ENCODE peak calls at places on chromosomes 7 and 10, in five cellular contexts. One of them, this sample, is unnamed.

GRCh38 chr7:128790297-128791037 is 1.3 kb upstream of the CCDC136 start:
- DNase-seq in T-cell: no peak
- DNase-seq in stimulated activated CD4-positive, alpha-beta T cell treated with anti-CD3 and anti-CD28 coated beads, Interleukin-1b, Interleukin-23, amount 100 ng/mL, for 48 hours: no peak
- DNase-seq in activated naive CD8-positive, alpha-beta T cell treated with anti-CD3 and anti-CD28 coated beads for 36 hours: peak; percentile 6
- DNase-seq in cardiac fibroblast: no peak
- DNase-seq in this sample: no peak

GRCh38 chr7:121824276-121824675 is 48.7 kb upstream of the PTPRZ1 start:
- DNase-seq in cardiac fibroblast: no peak
- DNase-seq in T-cell: no peak
- DNase-seq in activated naive CD8-positive, alpha-beta T cell treated with anti-CD3 and anti-CD28 coated beads for 36 hours: no peak
- DNase-seq in stimulated activated CD4-positive, alpha-beta T cell treated with anti-CD3 and anti-CD28 coated beads, Interleukin-1b, Interleukin-23, amount 100 ng/mL, for 48 hours: no peak
- DNase-seq in this sample: no peak

GRCh38 chr7:115827305-115828045 is 203.1 kb downstream of the TFEC start:
- DNase-seq in T-cell: no peak
- DNase-seq in activated naive CD8-positive, alpha-beta T cell treated with anti-CD3 and anti-CD28 coated beads for 36 hours: no peak
- DNase-seq in stimulated activated CD4-positive, alpha-beta T cell treated with anti-CD3 and anti-CD28 coated beads, Interleukin-1b, Interleukin-23, amount 100 ng/mL, for 48 hours: no peak
- DNase-seq in cardiac fibroblast: no peak
- DNase-seq in this sample: no peak

GRCh38 chr7:17640730-17641377 is 299.4 kb downstream of the SNX13 start:
- DNase-seq in T-cell: no peak
- DNase-seq in cardiac fibroblast: peak; percentile 73
- DNase-seq in stimulated activated CD4-positive, alpha-beta T cell treated with anti-CD3 and anti-CD28 coated beads, Interleukin-1b, Interleukin-23, amount 100 ng/mL, for 48 hours: no peak
- DNase-seq in activated naive CD8-positive, alpha-beta T cell treated with anti-CD3 and anti-CD28 coated beads for 36 hours: no peak
- DNase-seq in this sample: no peak

GRCh38 chr7:27096756-27097514 is 1.1 kb upstream of the HOXA1 start:
- DNase-seq in stimulated activated CD4-positive, alpha-beta T cell treated with anti-CD3 and anti-CD28 coated beads, Interleukin-1b, Interleukin-23, amount 100 ng/mL, for 48 hours: no peak
- DNase-seq in activated naive CD8-positive, alpha-beta T cell treated with anti-CD3 and anti-CD28 coated beads for 36 hours: no peak
- DNase-seq in T-cell: no peak
- DNase-seq in cardiac fibroblast: no peak
- DNase-seq in this sample: no peak

GRCh38 chr10:97755718-97756117 is 16.1 kb downstream of the SFRP5 start:
- DNase-seq in cardiac fibroblast: no peak
- DNase-seq in stimulated activated CD4-positive, alpha-beta T cell treated with anti-CD3 and anti-CD28 coated beads, Interleukin-1b, Interleukin-23, amount 100 ng/mL, for 48 hours: no peak
- DNase-seq in T-cell: no peak
- DNase-seq in activated naive CD8-positive, alpha-beta T cell treated with anti-CD3 and anti-CD28 coated beads for 36 hours: no peak
- DNase-seq in this sample: no peak

GRCh38 chr10:7596356-7596755 is 70.4 kb downstream of the ITIH5 start:
- DNase-seq in cardiac fibroblast: no peak
- DNase-seq in T-cell: no peak
- DNase-seq in stimulated activated CD4-positive, alpha-beta T cell treated with anti-CD3 and anti-CD28 coated beads, Interleukin-1b, Interleukin-23, amount 100 ng/mL, for 48 hours: no peak
- DNase-seq in activated naive CD8-positive, alpha-beta T cell treated with anti-CD3 and anti-CD28 coated beads for 36 hours: no peak
- DNase-seq in this sample: no peak

GRCh38 chr10:86511027-86511865 is 10.3 kb downstream of the WAPL start:
- DNase-seq in activated naive CD8-positive, alpha-beta T cell treated with anti-CD3 and anti-CD28 coated beads for 36 hours: no peak
- DNase-seq in stimulated activated CD4-positive, alpha-beta T cell treated with anti-CD3 and anti-CD28 coated beads, Interleukin-1b, Interleukin-23, amount 100 ng/mL, for 48 hours: no peak
- DNase-seq in cardiac fibroblast: no peak
- DNase-seq in T-cell: no peak
- DNase-seq in this sample: no peak

GRCh38 chr7:150954201-150954985 is 23.7 kb downstream of the KCNH2 start:
- DNase-seq in T-cell: no peak
- DNase-seq in activated naive CD8-positive, alpha-beta T cell treated with anti-CD3 and anti-CD28 coated beads for 36 hours: no peak
- DNase-seq in stimulated activated CD4-positive, alpha-beta T cell treated with anti-CD3 and anti-CD28 coated beads, Interleukin-1b, Interleukin-23, amount 100 ng/mL, for 48 hours: no peak
- DNase-seq in cardiac fibroblast: no peak
- DNase-seq in this sample: no peak

GRCh38 chr7:31857178-31857577 is 170.2 kb downstream of the PPP1R17 start:
- DNase-seq in T-cell: no peak
- DNase-seq in activated naive CD8-positive, alpha-beta T cell treated with anti-CD3 and anti-CD28 coated beads for 36 hours: no peak
- DNase-seq in stimulated activated CD4-positive, alpha-beta T cell treated with anti-CD3 and anti-CD28 coated beads, Interleukin-1b, Interleukin-23, amount 100 ng/mL, for 48 hours: no peak
- DNase-seq in cardiac fibroblast: no peak
- DNase-seq in this sample: no peak

GRCh38 chr10:14757394-14757793 is 17.3 kb downstream of the FAM107B start:
- DNase-seq in activated naive CD8-positive, alpha-beta T cell treated with anti-CD3 and anti-CD28 coated beads for 36 hours: no peak
- DNase-seq in cardiac fibroblast: no peak
- DNase-seq in T-cell: no peak
- DNase-seq in stimulated activated CD4-positive, alpha-beta T cell treated with anti-CD3 and anti-CD28 coated beads, Interleukin-1b, Interleukin-23, amount 100 ng/mL, for 48 hours: no peak
- DNase-seq in this sample: no peak

GRCh38 chr10:25952857-25953256 is 18.8 kb downstream of the MYO3A start:
- DNase-seq in stimulated activated CD4-positive, alpha-beta T cell treated with anti-CD3 and anti-CD28 coated beads, Interleukin-1b, Interleukin-23, amount 100 ng/mL, for 48 hours: no peak
- DNase-seq in T-cell: no peak
- DNase-seq in activated naive CD8-positive, alpha-beta T cell treated with anti-CD3 and anti-CD28 coated beads for 36 hours: no peak
- DNase-seq in cardiac fibroblast: no peak
- DNase-seq in this sample: no peak

GRCh38 chr7:44881610-44882009 is 3.7 kb downstream of the PURB start:
- DNase-seq in cardiac fibroblast: peak; percentile 77
- DNase-seq in T-cell: no peak
- DNase-seq in stimulated activated CD4-positive, alpha-beta T cell treated with anti-CD3 and anti-CD28 coated beads, Interleukin-1b, Interleukin-23, amount 100 ng/mL, for 48 hours: no peak
- DNase-seq in activated naive CD8-positive, alpha-beta T cell treated with anti-CD3 and anti-CD28 coated beads for 36 hours: no peak
- DNase-seq in this sample: no peak

GRCh38 chr7:30986331-30986730 is 22.6 kb downstream of the GHRHR start:
- DNase-seq in cardiac fibroblast: no peak
- DNase-seq in activated naive CD8-positive, alpha-beta T cell treated with anti-CD3 and anti-CD28 coated beads for 36 hours: no peak
- DNase-seq in T-cell: no peak
- DNase-seq in stimulated activated CD4-positive, alpha-beta T cell treated with anti-CD3 and anti-CD28 coated beads, Interleukin-1b, Interleukin-23, amount 100 ng/mL, for 48 hours: no peak
- DNase-seq in this sample: no peak

GRCh38 chr7:151787348-151787747 is 89.6 kb downstream of the PRKAG2 start:
- DNase-seq in activated naive CD8-positive, alpha-beta T cell treated with anti-CD3 and anti-CD28 coated beads for 36 hours: no peak
- DNase-seq in cardiac fibroblast: no peak
- DNase-seq in T-cell: no peak
- DNase-seq in stimulated activated CD4-positive, alpha-beta T cell treated with anti-CD3 and anti-CD28 coated beads, Interleukin-1b, Interleukin-23, amount 100 ng/mL, for 48 hours: no peak
- DNase-seq in this sample: no peak

GRCh38 chr7:30164567-30164966 is 29.8 kb downstream of the MTURN start:
- DNase-seq in stimulated activated CD4-positive, alpha-beta T cell treated with anti-CD3 and anti-CD28 coated beads, Interleukin-1b, Interleukin-23, amount 100 ng/mL, for 48 hours: no peak
- DNase-seq in T-cell: no peak
- DNase-seq in cardiac fibroblast: peak; percentile 77
- DNase-seq in activated naive CD8-positive, alpha-beta T cell treated with anti-CD3 and anti-CD28 coated beads for 36 hours: no peak
- DNase-seq in this sample: peak; percentile 68

GRCh38 chr7:116689787-116690186 is 17.8 kb downstream of the MET start:
- DNase-seq in activated naive CD8-positive, alpha-beta T cell treated with anti-CD3 and anti-CD28 coated beads for 36 hours: no peak
- DNase-seq in cardiac fibroblast: peak; percentile 44
- DNase-seq in stimulated activated CD4-positive, alpha-beta T cell treated with anti-CD3 and anti-CD28 coated beads, Interleukin-1b, Interleukin-23, amount 100 ng/mL, for 48 hours: no peak
- DNase-seq in T-cell: no peak
- DNase-seq in this sample: peak; percentile 67

GRCh38 chr7:151115121-151115835 is 29.0 kb downstream of the AGAP3 start:
- DNase-seq in cardiac fibroblast: no peak
- DNase-seq in T-cell: no peak
- DNase-seq in activated naive CD8-positive, alpha-beta T cell treated with anti-CD3 and anti-CD28 coated beads for 36 hours: peak; percentile 68
- DNase-seq in stimulated activated CD4-positive, alpha-beta T cell treated with anti-CD3 and anti-CD28 coated beads, Interleukin-1b, Interleukin-23, amount 100 ng/mL, for 48 hours: no peak
- DNase-seq in this sample: no peak

GRCh38 chr10:47026301-47027107 is 115.3 kb downstream of the PTPN20 start:
- DNase-seq in T-cell: no peak
- DNase-seq in cardiac fibroblast: no peak
- DNase-seq in stimulated activated CD4-positive, alpha-beta T cell treated with anti-CD3 and anti-CD28 coated beads, Interleukin-1b, Interleukin-23, amount 100 ng/mL, for 48 hours: no peak
- DNase-seq in activated naive CD8-positive, alpha-beta T cell treated with anti-CD3 and anti-CD28 coated beads for 36 hours: no peak
- DNase-seq in this sample: no peak

GRCh38 chr10:14560794-14561765 is 213.6 kb downstream of the FAM107B start:
- DNase-seq in cardiac fibroblast: no peak
- DNase-seq in activated naive CD8-positive, alpha-beta T cell treated with anti-CD3 and anti-CD28 coated beads for 36 hours: peak; percentile 41
- DNase-seq in stimulated activated CD4-positive, alpha-beta T cell treated with anti-CD3 and anti-CD28 coated beads, Interleukin-1b, Interleukin-23, amount 100 ng/mL, for 48 hours: peak; percentile 38
- DNase-seq in T-cell: no peak
- DNase-seq in this sample: no peak

GRCh38 chr7:126286317-126286716 is 966.4 kb downstream of the GRM8 start:
- DNase-seq in stimulated activated CD4-positive, alpha-beta T cell treated with anti-CD3 and anti-CD28 coated beads, Interleukin-1b, Interleukin-23, amount 100 ng/mL, for 48 hours: no peak
- DNase-seq in activated naive CD8-positive, alpha-beta T cell treated with anti-CD3 and anti-CD28 coated beads for 36 hours: no peak
- DNase-seq in T-cell: no peak
- DNase-seq in cardiac fibroblast: no peak
- DNase-seq in this sample: no peak

GRCh38 chr7:94087664-94088352 is 83.7 kb upstream of the BET1 start:
- DNase-seq in cardiac fibroblast: peak; percentile 92
- DNase-seq in activated naive CD8-positive, alpha-beta T cell treated with anti-CD3 and anti-CD28 coated beads for 36 hours: peak; percentile 47
- DNase-seq in T-cell: no peak
- DNase-seq in stimulated activated CD4-positive, alpha-beta T cell treated with anti-CD3 and anti-CD28 coated beads, Interleukin-1b, Interleukin-23, amount 100 ng/mL, for 48 hours: peak; percentile 39
- DNase-seq in this sample: peak; percentile 62

GRCh38 chr7:23012797-23013714 is 874 bp downstream of the HYCC1 start:
- DNase-seq in T-cell: no peak
- DNase-seq in cardiac fibroblast: peak; percentile 29
- DNase-seq in activated naive CD8-positive, alpha-beta T cell treated with anti-CD3 and anti-CD28 coated beads for 36 hours: no peak
- DNase-seq in stimulated activated CD4-positive, alpha-beta T cell treated with anti-CD3 and anti-CD28 coated beads, Interleukin-1b, Interleukin-23, amount 100 ng/mL, for 48 hours: no peak
- DNase-seq in this sample: peak; percentile 40

GRCh38 chr7:116242759-116243158 is 32.4 kb downstream of the TES start:
- DNase-seq in stimulated activated CD4-positive, alpha-beta T cell treated with anti-CD3 and anti-CD28 coated beads, Interleukin-1b, Interleukin-23, amount 100 ng/mL, for 48 hours: no peak
- DNase-seq in T-cell: no peak
- DNase-seq in cardiac fibroblast: no peak
- DNase-seq in activated naive CD8-positive, alpha-beta T cell treated with anti-CD3 and anti-CD28 coated beads for 36 hours: no peak
- DNase-seq in this sample: no peak

GRCh38 chr7:134553976-134554375 is 5.1 kb downstream of the AKR1B15 start:
- DNase-seq in stimulated activated CD4-positive, alpha-beta T cell treated with anti-CD3 and anti-CD28 coated beads, Interleukin-1b, Interleukin-23, amount 100 ng/mL, for 48 hours: no peak
- DNase-seq in T-cell: no peak
- DNase-seq in cardiac fibroblast: peak; percentile 21
- DNase-seq in activated naive CD8-positive, alpha-beta T cell treated with anti-CD3 and anti-CD28 coated beads for 36 hours: no peak
- DNase-seq in this sample: no peak

GRCh38 chr10:103759100-103759781 is 96.1 kb downstream of the SH3PXD2A start:
- DNase-seq in T-cell: no peak
- DNase-seq in activated naive CD8-positive, alpha-beta T cell treated with anti-CD3 and anti-CD28 coated beads for 36 hours: peak; percentile 31
- DNase-seq in cardiac fibroblast: peak; percentile 91
- DNase-seq in stimulated activated CD4-positive, alpha-beta T cell treated with anti-CD3 and anti-CD28 coated beads, Interleukin-1b, Interleukin-23, amount 100 ng/mL, for 48 hours: peak; percentile 55
- DNase-seq in this sample: peak; percentile 28

GRCh38 chr7:33788493-33788892 is 116.8 kb upstream of the BMPER start:
- DNase-seq in cardiac fibroblast: no peak
- DNase-seq in T-cell: no peak
- DNase-seq in stimulated activated CD4-positive, alpha-beta T cell treated with anti-CD3 and anti-CD28 coated beads, Interleukin-1b, Interleukin-23, amount 100 ng/mL, for 48 hours: no peak
- DNase-seq in activated naive CD8-positive, alpha-beta T cell treated with anti-CD3 and anti-CD28 coated beads for 36 hours: no peak
- DNase-seq in this sample: no peak

GRCh38 chr10:92131271-92131820 is 159.5 kb downstream of the CPEB3 start:
- DNase-seq in activated naive CD8-positive, alpha-beta T cell treated with anti-CD3 and anti-CD28 coated beads for 36 hours: no peak
- DNase-seq in cardiac fibroblast: peak; percentile 69
- DNase-seq in T-cell: no peak
- DNase-seq in stimulated activated CD4-positive, alpha-beta T cell treated with anti-CD3 and anti-CD28 coated beads, Interleukin-1b, Interleukin-23, amount 100 ng/mL, for 48 hours: no peak
- DNase-seq in this sample: no peak

GRCh38 chr7:131000389-131000788 is 266.4 kb upstream of the KLF14 start:
- DNase-seq in T-cell: no peak
- DNase-seq in stimulated activated CD4-positive, alpha-beta T cell treated with anti-CD3 and anti-CD28 coated beads, Interleukin-1b, Interleukin-23, amount 100 ng/mL, for 48 hours: no peak
- DNase-seq in cardiac fibroblast: no peak
- DNase-seq in activated naive CD8-positive, alpha-beta T cell treated with anti-CD3 and anti-CD28 coated beads for 36 hours: no peak
- DNase-seq in this sample: no peak

GRCh38 chr10:94443052-94443451 is 40.7 kb downstream of the TBC1D12 start:
- DNase-seq in stimulated activated CD4-positive, alpha-beta T cell treated with anti-CD3 and anti-CD28 coated beads, Interleukin-1b, Interleukin-23, amount 100 ng/mL, for 48 hours: no peak
- DNase-seq in activated naive CD8-positive, alpha-beta T cell treated with anti-CD3 and anti-CD28 coated beads for 36 hours: no peak
- DNase-seq in T-cell: no peak
- DNase-seq in cardiac fibroblast: no peak
- DNase-seq in this sample: no peak

GRCh38 chr7:69596723-69597277 is 1.5 kb upstream of the AUTS2 start:
- DNase-seq in cardiac fibroblast: no peak
- DNase-seq in stimulated activated CD4-positive, alpha-beta T cell treated with anti-CD3 and anti-CD28 coated beads, Interleukin-1b, Interleukin-23, amount 100 ng/mL, for 48 hours: no peak
- DNase-seq in activated naive CD8-positive, alpha-beta T cell treated with anti-CD3 and anti-CD28 coated beads for 36 hours: no peak
- DNase-seq in T-cell: no peak
- DNase-seq in this sample: no peak

GRCh38 chr7:47826754-47827153 is 121.5 kb downstream of the PKD1L1 start:
- DNase-seq in stimulated activated CD4-positive, alpha-beta T cell treated with anti-CD3 and anti-CD28 coated beads, Interleukin-1b, Interleukin-23, amount 100 ng/mL, for 48 hours: no peak
- DNase-seq in T-cell: no peak
- DNase-seq in activated naive CD8-positive, alpha-beta T cell treated with anti-CD3 and anti-CD28 coated beads for 36 hours: no peak
- DNase-seq in cardiac fibroblast: no peak
- DNase-seq in this sample: no peak

This sample was measured in PC-9.